ENCODE peak calls at places on chromosome 22, in five cellular contexts. H is ELR, M is mucosa of descending colon, F is iris pigment epithelial cell, V is ACHN. K is an unnamed sample.
A peak's percentile ranks its signal among the peaks of the same experiment; 100 is the strongest.

GRCh38 chr22:41479671-41480396 is 10.9 kb downstream of the ACO2 start:
- DNase-seq in H (peak; percentile 34), M (no peak), F (peak; percentile 49), V (no peak), K (no peak)

GRCh38 chr22:49925525-49926128 is 7.2 kb downstream of the CRELD2 start:
- DNase-seq in H (no peak), M (peak; percentile 75), F (no peak), V (no peak), K (peak; percentile 57)

GRCh38 chr22:35914665-35915476 is 113.8 kb downstream of the RBFOX2 start:
- DNase-seq in H (peak; percentile 94), M (no peak), F (peak; percentile 93), V (peak; percentile 92), K (no peak)

GRCh38 chr22:22944268-22944985 is 56.8 kb downstream of the IGLL5 start:
- DNase-seq in H (no peak), M (no peak), F (no peak), V (no peak), K (no peak)

GRCh38 chr22:29315286-29316195 is at the start of gene RASL10A:
- DNase-seq in H (peak; percentile 30), M (peak; percentile 55), F (no peak), V (no peak), K (no peak)

GRCh38 chr22:24247011-24247507 is 2.2 kb upstream of the GGT5 start:
- DNase-seq in H (peak; percentile 27), M (no peak), F (peak; percentile 35), V (no peak), K (no peak)

GRCh38 chr22:42333544-42333943 is 63.1 kb upstream of the TCF20 start:
- DNase-seq in H (no peak), M (no peak), F (no peak), V (no peak), K (no peak)

GRCh38 chr22:17903564-17904295 is 120.6 kb downstream of the MICAL3 start:
- DNase-seq in H (no peak), M (no peak), F (no peak), V (no peak), K (no peak)

GRCh38 chr22:38295339-38295738 is 21.9 kb downstream of the CSNK1E start:
- DNase-seq in H (no peak), M (no peak), F (no peak), V (no peak), K (no peak)

GRCh38 chr22:21587803-21588611 is 20.5 kb downstream of the UBE2L3 start:
- DNase-seq in H (no peak), M (no peak), F (peak; percentile 45), V (no peak), K (no peak)

GRCh38 chr22:26800858-26801257 is 143.5 kb downstream of the MIAT start:
- DNase-seq in H (peak; percentile 20), M (no peak), F (peak; percentile 27), V (no peak), K (no peak)

GRCh38 chr22:38718414-38718813 is 12.7 kb downstream of the GTPBP1 start:
- DNase-seq in H (peak; percentile 95), M (no peak), F (peak; percentile 70), V (peak; percentile 88), K (no peak)

K was measured in naive thymus-derived CD8-positive, alpha-beta T cell.